ENCODE peak calls at places on chromosome 14, in seven cellular contexts. Z is naive thymus-derived CD8-positive, alpha-beta T cell; D is cardiac muscle cell; M is stimulated activated CD8-positive, alpha-beta memory T cell treated with anti-CD3 and anti-CD28 coated beads, Interleukin-12 subunit alpha, Interleukin-12 subunit beta, amount 100 ng/mL, for 4 hours; Y is RCC 7860; T is neural crest cell; I is NCI-H2029 treated with DMSO at 0.1 percent for 48 hours. A is an unnamed sample.

GRCh38 chr14:98498019-98498885 is 773.7 kb downstream of the BCL11B start:
- DNase-seq in Y (no peak), I (no peak), M (no peak), Z (no peak), D (no peak), T (no peak), A (no peak)

GRCh38 chr14:99195602-99196309 is 76.2 kb downstream of the BCL11B start:
- DNase-seq in D (no peak), M (no peak), Y (no peak), Z (no peak), T (no peak), I (peak; percentile 17), A (peak; percentile 65)

GRCh38 chr14:64625363-64626232 is 75.8 kb downstream of the PPP1R36 start:
- DNase-seq in Y (no peak), T (no peak), D (no peak), Z (no peak), M (no peak), I (no peak), A (no peak)

GRCh38 chr14:54322668-54323380 is 74.0 kb upstream of the CDKN3 start:
- DNase-seq in M (no peak), D (no peak), Z (no peak), T (no peak), Y (no peak), I (no peak), A (no peak)

GRCh38 chr14:69354383-69355154 is 43.5 kb downstream of the ERH start:
- DNase-seq in M (peak; percentile 8), I (no peak), Z (no peak), D (no peak), T (no peak), Y (no peak), A (no peak)

GRCh38 chr14:32230181-32230580 is 27.1 kb upstream of the RNU6-8 start:
- DNase-seq in D (no peak), Z (no peak), M (no peak), I (no peak), T (no peak), Y (peak; percentile 83), A (no peak)

GRCh38 chr14:95056476-95056875 is 100.9 kb downstream of the DICER1 start:
- DNase-seq in D (no peak), Y (no peak), Z (no peak), I (peak; percentile 60), M (no peak), T (no peak), A (no peak)

GRCh38 chr14:68934034-68934433 is 45.1 kb downstream of the ACTN1 start:
- DNase-seq in Y (no peak), M (no peak), Z (no peak), I (no peak), D (no peak), T (no peak), A (no peak)

GRCh38 chr14:88613552-88614010 is 50.7 kb downstream of the ZC3H14 start:
- DNase-seq in M (no peak), T (no peak), Z (no peak), Y (peak; percentile 69), D (no peak), I (no peak), A (peak; percentile 34)

GRCh38 chr14:23646648-23647549 is 10.7 kb downstream of the DHRS2 start:
- DNase-seq in M (no peak), I (no peak), T (no peak), D (no peak), Y (peak; percentile 10), Z (no peak), A (no peak)

A was measured in fibroblast of lung.